ENCODE peak calls at places on chromosomes 13 and 19, in ten cellular contexts. C, R, F, Y, A, G, B, Z, X and U are unnamed samples.

GRCh38 chr13:50365300-50365682 is 350.0 kb downstream of the KCNRG start:
- DNase-seq in C (no peak), R (no peak), F (no peak), Y (no peak), A (no peak), G (no peak), B (no peak), Z (peak; percentile 15), X (no peak), U (peak; percentile 67)

GRCh38 chr13:99270503-99270902 is 12.3 kb upstream of the GPR18 start:
- DNase-seq in C (no peak), R (no peak), F (no peak), Y (no peak), A (no peak), G (no peak), B (no peak), Z (no peak), X (no peak), U (no peak)

GRCh38 chr13:50126378-50127016 is 111.3 kb downstream of the KCNRG start:
- DNase-seq in C (no peak), R (no peak), F (no peak), Y (peak; percentile 35), A (no peak), G (no peak), B (no peak), Z (peak; percentile 56), X (no peak), U (no peak)

GRCh38 chr19:31290926-31291590 is 58.2 kb downstream of the TSHZ3 start:
- DNase-seq in C (no peak), R (no peak), F (no peak), Y (no peak), A (no peak), G (no peak), B (no peak), Z (no peak), X (no peak), U (no peak)

GRCh38 chr19:4555657-4556561 is 3.6 kb downstream of the SEMA6B start:
- DNase-seq in C (no peak), R (no peak), F (no peak), Y (no peak), A (no peak), G (no peak), B (no peak), Z (no peak), X (peak; percentile 77), U (no peak)

GRCh38 chr13:32228330-32229041 is 86.7 kb downstream of the ZAR1L start:
- DNase-seq in C (no peak), R (no peak), F (no peak), Y (no peak), A (no peak), G (no peak), B (no peak), Z (no peak), X (no peak), U (no peak)

GRCh38 chr13:113874177-113874576 is 10.3 kb upstream of the GAS6 start:
- DNase-seq in C (no peak), R (no peak), F (no peak), Y (no peak), A (no peak), G (no peak), B (no peak), Z (no peak), X (no peak), U (no peak)

GRCh38 chr13:47426126-47426849 is 529.4 kb upstream of the HTR2A start:
- DNase-seq in C (peak; percentile 44), R (no peak), F (no peak), Y (no peak), A (peak; percentile 31), G (peak; percentile 35), B (no peak), Z (peak; percentile 75), X (no peak), U (no peak)

GRCh38 chr13:37681295-37682032 is 82.9 kb upstream of the POSTN start:
- DNase-seq in C (no peak), R (no peak), F (no peak), Y (no peak), A (no peak), G (no peak), B (no peak), Z (peak; percentile 90), X (no peak), U (no peak)

GRCh38 chr19:2888739-2889224 is 11.9 kb upstream of the ZNF57 start:
- DNase-seq in C (no peak), R (peak; percentile 14), F (peak; percentile 34), Y (peak; percentile 83), A (peak; percentile 38), G (no peak), B (peak; percentile 49), Z (no peak), X (no peak), U (peak; percentile 64)

GRCh38 chr19:36120092-36120983 is 5.1 kb downstream of the TBCB start:
- DNase-seq in C (no peak), R (no peak), F (no peak), Y (no peak), A (no peak), G (no peak), B (no peak), Z (no peak), X (no peak), U (no peak)

GRCh38 chr13:43364210-43365041 is 341.0 kb downstream of the DNAJC15 start:
- DNase-seq in C (peak; percentile 76), R (no peak), F (no peak), Y (no peak), A (peak; percentile 46), G (no peak), B (no peak), Z (peak; percentile 82), X (no peak), U (no peak)

GRCh38 chr19:38496603-38497487 is 63.4 kb downstream of the RYR1 start:
- DNase-seq in C (no peak), R (no peak), F (no peak), Y (no peak), A (no peak), G (no peak), B (no peak), Z (peak; percentile 3), X (no peak), U (no peak)

GRCh38 chr19:55700813-55701212 is 25.8 kb downstream of the EPN1 start:
- DNase-seq in C (no peak), R (no peak), F (no peak), Y (no peak), A (no peak), G (no peak), B (no peak), Z (no peak), X (no peak), U (no peak)

GRCh38 chr13:40813662-40814454 is 24.4 kb downstream of the SLC25A15 start:
- DNase-seq in C (no peak), R (no peak), F (peak; percentile 30), Y (peak; percentile 42), A (no peak), G (no peak), B (no peak), Z (peak; percentile 42), X (peak; percentile 46), U (no peak)

GRCh38 chr19:43674630-43674982 is 4.6 kb upstream of the PLAUR start:
- DNase-seq in C (no peak), R (no peak), F (no peak), Y (no peak), A (no peak), G (no peak), B (no peak), Z (peak; percentile 57), X (no peak), U (no peak)

GRCh38 chr19:7888145-7888825 is at the start of gene LRRC8E:
- DNase-seq in C (peak; percentile 75), R (no peak), F (peak; percentile 88), Y (no peak), A (peak; percentile 65), G (no peak), B (no peak), Z (peak; percentile 72), X (peak; percentile 80), U (no peak)

GRCh38 chr19:7590256-7590655 is 5.4 kb upstream of the CAMSAP3 start:
- DNase-seq in C (no peak), R (no peak), F (no peak), Y (no peak), A (no peak), G (no peak), B (no peak), Z (no peak), X (no peak), U (no peak)

GRCh38 chr13:76991432-76991795 is 467 bp upstream of the CLN5 start:
- DNase-seq in C (no peak), R (peak; percentile 79), F (peak; percentile 25), Y (peak; percentile 88), A (no peak), G (no peak), B (peak; percentile 48), Z (no peak), X (no peak), U (peak; percentile 62)

GRCh38 chr19:41671481-41671880 is 16.6 kb downstream of the CEACAM7 start:
- DNase-seq in C (no peak), R (no peak), F (no peak), Y (no peak), A (no peak), G (no peak), B (no peak), Z (no peak), X (no peak), U (no peak)

GRCh38 chr13:32790731-32791130 is 204.5 kb downstream of the PDS5B start:
- DNase-seq in C (no peak), R (no peak), F (no peak), Y (no peak), A (no peak), G (no peak), B (no peak), Z (no peak), X (peak; percentile 18), U (no peak)

GRCh38 chr19:51097166-51097736 is 11.0 kb downstream of the CTU1 start:
- DNase-seq in C (peak; percentile 58), R (peak; percentile 56), F (peak; percentile 75), Y (peak; percentile 72), A (peak; percentile 75), G (peak; percentile 22), B (peak; percentile 61), Z (peak; percentile 66), X (peak; percentile 72), U (peak; percentile 65)

GRCh38 chr13:76969488-76970365 is 21.4 kb downstream of the ACOD1 start:
- DNase-seq in C (no peak), R (no peak), F (no peak), Y (no peak), A (no peak), G (no peak), B (no peak), Z (no peak), X (no peak), U (no peak)

GRCh38 chr19:47351545-47351944 is 2.4 kb downstream of the DHX34 start:
- DNase-seq in C (no peak), R (no peak), F (no peak), Y (peak; percentile 45), A (no peak), G (no peak), B (no peak), Z (peak; percentile 46), X (peak; percentile 68), U (no peak)

GRCh38 chr19:15843186-15843585 is 27.7 kb upstream of the OR10H1 start:
- DNase-seq in C (no peak), R (no peak), F (no peak), Y (no peak), A (no peak), G (no peak), B (no peak), Z (no peak), X (no peak), U (no peak)

GRCh38 chr19:40397568-40397906 is 7.6 kb upstream of the HIPK4 start:
- DNase-seq in C (no peak), R (no peak), F (no peak), Y (no peak), A (no peak), G (no peak), B (no peak), Z (no peak), X (no peak), U (no peak)

GRCh38 chr13:60286707-60287106 is 110.3 kb upstream of the TDRD3 start:
- DNase-seq in C (no peak), R (no peak), F (no peak), Y (no peak), A (no peak), G (no peak), B (no peak), Z (no peak), X (no peak), U (no peak)

GRCh38 chr13:77981191-77981925 is 62.7 kb upstream of the EDNRB start:
- DNase-seq in C (no peak), R (no peak), F (no peak), Y (no peak), A (no peak), G (peak; percentile 3), B (no peak), Z (peak; percentile 54), X (no peak), U (no peak)